ENCODE peak calls at places on chromosomes 12 and 14, in five cellular contexts. L, V, N, E and B are unnamed samples.

GRCh38 chr12:115259968-115260806 is 576.2 kb upstream of the TBX3 start:
- DNase-seq in N (no peak), E (no peak), L (no peak), V (no peak), B (no peak)

GRCh38 chr12:57085999-57086950 is 2.6 kb upstream of the NAB2 start:
- DNase-seq in V (peak), E (no peak), L (peak), N (no peak), B (peak)

GRCh38 chr12:45215419-45216296 is at the start of gene ANO6:
- DNase-seq in E (no peak), L (peak), N (peak), V (peak), B (peak)

GRCh38 chr12:47736877-47737676 is 11.8 kb upstream of the ENDOU start:
- DNase-seq in E (no peak), L (peak), V (peak), N (no peak), B (no peak)

GRCh38 chr14:99604766-99605298 is 825 bp upstream of the CCDC85C start:
- DNase-seq in V (peak), N (peak), L (peak), E (no peak), B (peak)

GRCh38 chr14:36773136-36773540 is 111.5 kb downstream of the PAX9 start:
- DNase-seq in E (no peak), V (no peak), N (no peak), L (peak), B (peak)

GRCh38 chr14:52015411-52016030 is 26.2 kb downstream of the RTRAF start:
- DNase-seq in N (peak), L (peak), V (peak), E (no peak), B (no peak)

GRCh38 chr12:27779416-27779815 is 617 bp upstream of the KLHL42 start:
- DNase-seq in L (peak), V (peak), E (no peak), N (no peak), B (no peak)

GRCh38 chr14:70641548-70642312 is at the start of gene TTC9:
- DNase-seq in E (no peak), L (peak), N (peak), V (peak), B (peak)

GRCh38 chr12:122949405-122949804 is 16.9 kb downstream of the ABCB9 start:
- DNase-seq in N (no peak), V (no peak), L (no peak), E (no peak), B (no peak)

GRCh38 chr12:45587877-45588530 is 141.5 kb upstream of the ARID2 start:
- DNase-seq in N (no peak), E (no peak), V (no peak), L (no peak), B (peak)

GRCh38 chr12:30823140-30823669 is 68.5 kb upstream of the CAPRIN2 start:
- DNase-seq in V (peak), N (peak), E (no peak), L (peak), B (no peak)

GRCh38 chr14:89794096-89794495 is 160.4 kb downstream of the EFCAB11 start:
- DNase-seq in N (no peak), V (no peak), L (no peak), E (no peak), B (no peak)

GRCh38 chr12:63151061-63151897 is at the start of gene AVPR1A:
- DNase-seq in V (peak), L (peak), N (peak), E (no peak), B (peak)

GRCh38 chr12:108875280-108875679 is 4.6 kb upstream of the DAO start:
- DNase-seq in V (no peak), N (no peak), L (no peak), E (no peak), B (no peak)

GRCh38 chr12:28652239-28652638 is 462.0 kb downstream of the CCDC91 start:
- DNase-seq in N (no peak), V (no peak), E (no peak), L (no peak), B (no peak)

GRCh38 chr14:60931206-60931605 is 49.7 kb downstream of the TRMT5 start:
- DNase-seq in V (no peak), L (no peak), E (no peak), N (no peak), B (no peak)

GRCh38 chr14:24430682-24431568 is 1.2 kb downstream of the KHNYN start:
- DNase-seq in N (no peak), V (peak), L (peak), E (no peak), B (no peak)

GRCh38 chr12:8823565-8824300 is 1.3 kb downstream of the A2ML1 start:
- DNase-seq in N (peak), L (peak), V (peak), E (no peak), B (peak)

GRCh38 chr14:35492569-35493014 is 41.4 kb upstream of the INSM2 start:
- DNase-seq in V (no peak), L (no peak), N (no peak), E (no peak), B (no peak)

GRCh38 chr14:75718199-75718598 is 57.2 kb downstream of the TTLL5 start:
- DNase-seq in N (no peak), L (no peak), V (no peak), E (no peak), B (no peak)

GRCh38 chr14:95313707-95314106 is 6.0 kb downstream of the CLMN start:
- DNase-seq in L (peak), V (no peak), E (no peak), N (no peak), B (peak)

GRCh38 chr12:123111498-123112165 is 39.3 kb downstream of the PITPNM2 start:
- DNase-seq in E (no peak), V (no peak), N (no peak), L (no peak), B (no peak)

GRCh38 chr12:126112849-126113248 is 1047.6 kb downstream of the AACS start:
- DNase-seq in L (no peak), V (no peak), N (no peak), E (no peak), B (no peak)

GRCh38 chr14:75098209-75098608 is 28.6 kb downstream of the NEK9 start:
- DNase-seq in E (no peak), L (peak), N (no peak), V (no peak), B (no peak)

GRCh38 chr12:131351319-131352028 is 359.4 kb upstream of the SFSWAP start:
- DNase-seq in L (no peak), E (no peak), N (no peak), V (no peak), B (no peak)

GRCh38 chr12:132786192-132786591 is 24.6 kb upstream of the ANKLE2 start:
- DNase-seq in N (no peak), V (no peak), E (no peak), L (no peak), B (no peak)
- TF ChIP-seq CTCF in N (no peak), V (no peak), E (no peak), L (no peak), B (no peak)

GRCh38 chr12:81992461-81992860 is 233.3 kb upstream of the PPFIA2 start:
- DNase-seq in N (no peak), L (peak), E (no peak), V (peak), B (peak)
- TF ChIP-seq CTCF in N (peak), L (peak), E (no peak), V (no peak), B (no peak)

GRCh38 chr14:77151918-77152588 is 10.5 kb upstream of the ZDHHC22 start:
- DNase-seq in V (no peak), E (no peak), L (no peak), N (no peak), B (no peak)
- TF ChIP-seq CTCF in V (no peak), E (peak), L (peak), N (no peak), B (no peak)

GRCh38 chr12:71685961-71686657 is at the start of gene TMEM19:
- DNase-seq in N (peak), V (peak), E (peak), L (peak), B (peak)
- TF ChIP-seq CTCF in N (no peak), V (no peak), E (peak), L (peak), B (no peak)

DNA sequence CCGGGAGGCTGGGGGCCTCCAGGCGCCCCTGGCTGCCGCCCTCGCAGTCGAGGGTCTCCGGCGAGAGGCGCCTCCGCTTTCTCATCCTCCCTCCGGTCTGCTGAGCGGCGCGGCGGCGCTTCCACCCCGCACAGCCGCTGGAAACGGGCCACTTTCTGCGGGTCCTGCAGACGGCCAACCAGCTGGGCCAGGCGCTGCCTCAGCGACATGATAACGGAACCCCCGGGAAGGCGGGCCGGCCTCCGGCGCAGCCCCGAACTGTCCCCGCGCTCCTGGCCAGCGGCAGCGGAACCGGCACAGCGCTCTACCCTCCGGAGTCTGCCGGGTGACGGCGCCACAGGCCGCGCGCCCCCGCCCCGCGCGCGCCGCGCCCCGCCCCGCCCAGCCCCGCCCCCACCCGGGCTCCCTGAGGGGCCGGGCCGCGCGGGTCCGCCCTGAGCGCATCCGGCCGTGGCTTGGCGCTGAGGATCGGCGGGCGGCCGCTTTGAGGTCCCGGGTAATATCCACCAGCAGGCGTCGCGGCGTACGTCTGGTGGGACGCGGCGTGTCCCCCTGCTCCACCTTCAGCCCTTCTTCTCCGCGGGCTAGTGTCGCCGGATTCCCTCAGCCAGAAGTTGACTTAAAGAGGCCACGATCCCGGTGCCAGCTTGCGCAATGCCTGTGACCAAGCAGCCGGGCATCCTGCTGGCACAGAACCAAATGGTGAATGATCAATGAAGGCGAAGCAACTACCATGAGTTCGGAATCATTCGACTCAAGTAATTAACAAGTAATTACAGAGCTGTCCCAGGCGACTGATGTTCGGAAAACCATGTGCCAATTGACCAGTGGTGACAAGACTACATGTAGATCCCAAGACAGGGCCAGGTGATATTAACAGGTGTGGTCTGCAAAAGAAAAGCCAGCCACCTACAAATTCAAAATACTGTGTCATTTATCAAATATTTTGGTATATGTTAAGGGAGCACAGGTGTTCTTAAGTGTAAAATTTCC is at the start of gene SGPP1:
- DNase-seq in V (peak), L (peak), E (no peak), N (peak), B (peak)
- TF ChIP-seq CTCF in V (no peak), L (peak), E (peak), N (peak), B (no peak)

GRCh38 chr12:67431436-67432049 is 162.4 kb downstream of the CAND1 start:
- DNase-seq in N (no peak), V (no peak), L (no peak), E (no peak), B (no peak)

GRCh38 chr12:67428431-67428830 is 159.3 kb downstream of the CAND1 start:
- DNase-seq in E (no peak), V (no peak), N (no peak), L (peak), B (no peak)

GRCh38 chr12:67433393-67434175 is 164.4 kb downstream of the CAND1 start:
- DNase-seq in V (no peak), E (no peak), N (no peak), L (no peak), B (no peak)

GRCh38 chr12:67427336-67427735 is 158.2 kb downstream of the CAND1 start:
- DNase-seq in N (no peak), V (no peak), L (no peak), E (no peak), B (no peak)

DNA sequence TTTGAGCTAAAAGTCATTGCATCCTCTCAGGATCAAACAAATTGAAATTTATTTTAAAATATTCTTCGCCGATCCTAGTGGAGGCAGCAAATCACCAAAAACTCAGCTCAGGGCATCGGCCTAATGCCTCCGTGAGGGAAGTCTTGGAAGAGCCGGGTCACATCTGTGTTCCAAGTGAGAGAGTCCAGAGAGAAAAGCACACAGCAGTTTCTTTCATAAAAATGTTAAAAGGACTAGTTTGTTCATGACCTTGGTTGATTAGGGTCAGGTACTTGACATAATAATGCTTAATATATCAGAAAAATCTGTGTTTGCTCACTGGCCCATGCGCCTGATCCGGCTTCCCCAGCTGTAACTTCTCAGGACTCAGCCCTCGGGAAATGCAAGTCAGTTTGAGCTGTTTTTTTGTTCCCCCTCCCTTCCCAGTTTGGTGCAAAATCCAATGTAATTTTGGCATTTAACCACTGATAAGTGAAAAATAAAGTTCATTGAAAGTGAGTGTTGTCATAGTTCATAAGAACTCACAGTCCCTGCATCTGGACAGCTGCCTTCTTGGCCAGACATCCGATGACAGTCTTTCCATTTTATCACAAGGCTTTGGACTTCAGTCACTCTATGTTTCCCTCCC is 161.7 kb downstream of the CAND1 start:
- DNase-seq in E (no peak), V (peak), N (no peak), L (no peak), B (no peak)
- TF ChIP-seq CTCF in E (peak), V (no peak), N (peak), L (peak), B (no peak)

GRCh38 chr14:91063119-91063518 is 2.7 kb upstream of the RPS6KA5 start:
- DNase-seq in E (no peak), N (no peak), V (no peak), L (no peak), B (no peak)
- TF ChIP-seq CTCF in E (no peak), N (no peak), V (no peak), L (no peak), B (no peak)

DNA sequence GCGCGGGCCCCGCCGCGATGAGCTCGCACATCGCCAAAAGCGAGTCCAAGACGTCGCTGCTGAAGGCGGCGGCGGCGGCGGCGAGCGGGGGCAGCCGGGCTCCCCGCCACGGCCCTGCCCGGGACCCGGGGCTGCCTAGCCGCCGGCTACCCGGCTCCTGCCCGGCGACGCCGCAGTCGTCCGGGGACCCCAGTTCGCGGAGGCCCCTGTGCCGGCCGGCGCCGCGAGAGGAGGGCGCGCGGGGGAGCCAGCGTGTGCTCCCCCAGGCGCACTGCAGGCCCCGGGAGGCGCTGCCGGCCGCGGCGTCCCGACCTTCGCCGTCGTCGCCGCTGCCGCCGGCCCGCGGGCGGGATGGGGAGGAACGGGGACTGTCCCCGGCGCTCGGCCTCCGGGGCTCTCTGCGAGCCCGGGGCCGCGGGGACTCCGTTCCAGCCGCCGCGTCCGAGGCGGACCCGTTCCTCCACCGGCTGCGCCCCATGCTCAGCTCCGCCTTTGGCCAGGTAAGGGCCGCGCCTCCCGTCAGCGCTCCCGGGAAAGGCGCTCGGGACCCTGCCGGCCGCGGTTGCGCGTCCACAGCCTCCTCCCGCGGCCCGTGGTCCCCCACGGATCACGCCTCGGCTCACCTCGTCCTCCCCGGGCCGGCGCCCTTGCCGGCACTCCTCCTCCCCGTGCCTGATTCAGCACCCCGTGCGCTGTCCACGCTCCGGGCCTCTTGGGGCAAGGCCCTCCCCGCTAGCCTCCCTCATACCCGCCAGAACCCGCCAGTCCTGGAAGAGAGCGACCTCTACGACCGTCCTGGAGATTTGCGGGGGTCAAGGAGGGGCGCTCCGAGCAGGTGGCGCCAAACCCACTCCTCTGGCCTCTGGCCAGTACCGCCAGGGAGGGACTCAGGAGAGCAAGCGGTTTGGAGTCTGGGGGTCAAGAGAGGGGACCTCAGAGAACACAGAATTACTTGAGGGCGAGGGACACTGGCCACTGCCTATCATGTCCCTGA is 711 bp downstream of the CABP1 start:
- DNase-seq in L (peak), N (peak), V (peak), E (no peak), B (peak)
- TF ChIP-seq CTCF in L (no peak), N (no peak), V (no peak), E (no peak), B (no peak)

GRCh38 chr12:52356762-52357580 is 10.3 kb downstream of the KRT85 start:
- DNase-seq in V (no peak), N (no peak), L (no peak), E (no peak), B (no peak)

GRCh38 chr12:52360106-52360662 is 7.1 kb downstream of the KRT85 start:
- DNase-seq in V (no peak), L (no peak), E (no peak), N (no peak), B (no peak)

GRCh38 chr12:52360663-52361271 is 6.5 kb downstream of the KRT85 start:
- DNase-seq in N (no peak), L (no peak), E (no peak), V (no peak), B (no peak)

GRCh38 chr12:52359511-52360103 is 7.7 kb downstream of the KRT85 start:
- DNase-seq in L (no peak), V (no peak), N (no peak), E (no peak), B (no peak)

DNA sequence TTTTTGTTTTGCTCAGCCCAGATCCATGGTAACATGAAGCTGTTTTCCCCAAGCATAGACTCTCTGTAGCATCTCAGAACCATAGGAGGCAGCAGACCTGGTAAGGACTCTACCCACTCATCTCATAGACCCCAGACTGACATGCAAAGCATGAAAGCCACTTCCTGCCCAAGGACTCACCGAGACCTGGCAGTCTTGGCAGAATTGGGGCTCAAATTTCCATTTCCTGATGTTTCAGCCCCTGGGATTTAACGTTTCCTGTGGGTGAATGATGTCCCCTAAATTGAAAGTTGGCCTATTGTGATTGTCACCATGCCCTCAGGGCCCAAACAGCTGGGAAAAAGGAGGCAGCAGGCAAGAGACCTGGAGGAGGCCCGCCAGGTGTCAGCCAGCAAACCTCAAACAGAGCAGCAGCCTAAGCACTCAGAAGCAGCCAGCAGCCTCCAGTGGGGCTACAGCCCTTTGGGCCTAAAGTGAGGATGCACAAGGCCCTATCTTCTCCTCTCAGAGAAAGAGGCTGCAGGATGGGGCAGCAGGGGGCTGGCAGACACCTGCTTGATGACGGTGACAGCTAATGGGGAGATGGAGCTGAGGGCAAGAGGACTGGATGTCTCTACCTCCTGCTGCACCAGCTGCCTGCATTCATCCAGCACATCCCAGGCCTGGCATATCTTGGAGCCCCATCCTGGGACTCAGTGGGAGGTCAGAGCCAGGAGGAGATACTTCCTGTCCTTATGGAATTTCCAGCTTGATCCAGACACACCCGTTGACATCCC is 8.5 kb downstream of the KRT85 start:
- DNase-seq in E (no peak), N (no peak), V (no peak), L (no peak), B (no peak)
- TF ChIP-seq CTCF in E (no peak), N (no peak), V (no peak), L (no peak), B (no peak)